ENCODE peak calls at places on chromosomes 1 and 21, in nine cellular contexts. Q is nephron progenitor cell; G is GM12865; D is CD4-positive, alpha-beta T cell; I is type B pancreatic cell; U is mucosa of descending colon; W is foreskin fibroblast; C is NB4; R is breast epithelium. E is an unnamed sample.

GRCh38 chr1:31792541-31792940 is 23.3 kb downstream of the SPOCD1 start:
- DNase-seq in Q (no peak), G (no peak), D (no peak), I (no peak), U (no peak), W (no peak), C (no peak), R (peak), E (no peak)

GRCh38 chr1:168488153-168488552 is 55.6 kb downstream of the XCL2 start:
- DNase-seq in Q (no peak), G (no peak), D (no peak), I (no peak), U (no peak), W (peak), C (no peak), R (no peak), E (no peak)

GRCh38 chr1:216627252-216627651 is 96.0 kb downstream of the ESRRG start:
- DNase-seq in Q (no peak), G (no peak), D (no peak), I (no peak), U (no peak), W (no peak), C (no peak), R (no peak), E (no peak)

GRCh38 chr1:214317734-214318133 is 36.8 kb downstream of the SMYD2 start:
- DNase-seq in Q (no peak), G (no peak), D (no peak), I (no peak), U (no peak), W (no peak), C (no peak), R (no peak), E (no peak)

GRCh38 chr1:245154429-245155185 is at the start of gene KIF26B:
- DNase-seq in Q (peak), G (peak), D (no peak), I (peak), U (peak), W (peak), C (peak), R (no peak), E (peak)

GRCh38 chr1:228463559-228464455 is 23.4 kb upstream of the RNF187 start:
- DNase-seq in Q (peak), G (peak), D (peak), I (no peak), U (peak), W (peak), C (peak), R (no peak), E (peak)

GRCh38 chr1:67708606-67709005 is 23.6 kb downstream of the GADD45A start:
- DNase-seq in Q (no peak), G (no peak), D (no peak), I (no peak), U (peak), W (no peak), C (no peak), R (no peak), E (no peak)

GRCh38 chr1:6587261-6588005 is 7.6 kb downstream of the ZBTB48 start:
- DNase-seq in Q (no peak), G (no peak), D (no peak), I (no peak), U (no peak), W (peak), C (no peak), R (no peak), E (no peak)

GRCh38 chr1:118151312-118151937 is 33.6 kb downstream of the SPAG17 start:
- DNase-seq in Q (peak), G (peak), D (no peak), I (no peak), U (peak), W (peak), C (peak), R (no peak), E (peak)

GRCh38 chr21:15967661-15968060 is 237.9 kb downstream of the USP25 start:
- DNase-seq in Q (no peak), G (no peak), D (no peak), I (no peak), U (no peak), W (peak), C (no peak), R (no peak), E (no peak)

GRCh38 chr1:201214461-201214860 is 23.8 kb downstream of the IGFN1 start:
- DNase-seq in Q (no peak), G (no peak), D (no peak), I (peak), U (no peak), W (peak), C (peak), R (no peak), E (no peak)

GRCh38 chr1:1144122-1144842 is 28.4 kb upstream of the C1orf159 start:
- DNase-seq in Q (no peak), G (peak), D (peak), I (no peak), U (peak), W (no peak), C (peak), R (no peak), E (no peak)

GRCh38 chr1:102715150-102715549 is 393.2 kb downstream of the COL11A1 start:
- DNase-seq in Q (no peak), G (no peak), D (no peak), I (no peak), U (no peak), W (no peak), C (no peak), R (no peak), E (no peak)

GRCh38 chr1:18957136-18957521 is 653 bp upstream of the IFFO2 start:
- DNase-seq in Q (peak), G (no peak), D (no peak), I (no peak), U (no peak), W (no peak), C (no peak), R (no peak), E (peak)

GRCh38 chr1:203207751-203208150 is 21.2 kb upstream of the CHI3L1 start:
- DNase-seq in Q (no peak), G (no peak), D (no peak), I (no peak), U (no peak), W (no peak), C (no peak), R (no peak), E (no peak)

GRCh38 chr1:5949074-5949760 is 43.0 kb downstream of the NPHP4 start:
- DNase-seq in Q (no peak), G (no peak), D (no peak), I (peak), U (peak), W (no peak), C (no peak), R (no peak), E (no peak)

GRCh38 chr1:160437432-160438319 is 37.3 kb downstream of the VANGL2 start:
- DNase-seq in Q (no peak), G (peak), D (no peak), I (no peak), U (peak), W (no peak), C (no peak), R (no peak), E (no peak)

GRCh38 chr1:55723001-55723400 is 507.8 kb upstream of the USP24 start:
- DNase-seq in Q (no peak), G (no peak), D (no peak), I (no peak), U (no peak), W (no peak), C (no peak), R (no peak), E (no peak)

GRCh38 chr1:228101994-228102790 is 933 bp downstream of the C1orf35 start:
- DNase-seq in Q (peak), G (peak), D (peak), I (no peak), U (peak), W (peak), C (peak), R (no peak), E (peak)

GRCh38 chr1:45359882-45360513 is 19.8 kb upstream of the MUTYH start:
- DNase-seq in Q (no peak), G (peak), D (peak), I (no peak), U (peak), W (peak), C (peak), R (no peak), E (peak)

GRCh38 chr1:200619894-200620272 is 668 bp downstream of the KIF14 start:
- DNase-seq in Q (no peak), G (no peak), D (no peak), I (no peak), U (no peak), W (peak), C (no peak), R (no peak), E (no peak)

GRCh38 chr21:34536311-34536710 is 24.3 kb upstream of the KCNE1 start:
- DNase-seq in Q (no peak), G (no peak), D (no peak), I (no peak), U (no peak), W (no peak), C (no peak), R (no peak), E (no peak)

GRCh38 chr1:152502496-152503180 is 8.0 kb upstream of the LCE5A start:
- DNase-seq in Q (no peak), G (no peak), D (no peak), I (no peak), U (no peak), W (no peak), C (no peak), R (no peak), E (no peak)

GRCh38 chr1:9281071-9281827 is 11.4 kb upstream of the SPSB1 start:
- DNase-seq in Q (no peak), G (no peak), D (no peak), I (no peak), U (no peak), W (peak), C (no peak), R (no peak), E (no peak)

GRCh38 chr1:184260382-184260781 is 126.4 kb upstream of the C1orf21 start:
- DNase-seq in Q (no peak), G (no peak), D (no peak), I (no peak), U (no peak), W (peak), C (no peak), R (no peak), E (no peak)

GRCh38 chr21:42461881-42462877 is 33.8 kb downstream of the RSPH1 start:
- DNase-seq in Q (no peak), G (no peak), D (no peak), I (no peak), U (peak), W (no peak), C (peak), R (peak), E (no peak)

GRCh38 chr1:20368866-20369545 is 78.3 kb downstream of the VWA5B1 start:
- DNase-seq in Q (no peak), G (no peak), D (no peak), I (no peak), U (no peak), W (no peak), C (no peak), R (no peak), E (no peak)

GRCh38 chr1:43348343-43348808 is 10.4 kb upstream of the CDC20 start:
- DNase-seq in Q (no peak), G (no peak), D (no peak), I (no peak), U (no peak), W (peak), C (no peak), R (no peak), E (no peak)

GRCh38 chr1:15081088-15081487 is 72.5 kb upstream of the TMEM51 start:
- DNase-seq in Q (no peak), G (no peak), D (no peak), I (no peak), U (no peak), W (no peak), C (no peak), R (no peak), E (no peak)

GRCh38 chr21:31872452-31873274 is at the start of gene HUNK:
- DNase-seq in Q (peak), G (peak), D (no peak), I (peak), U (peak), W (peak), C (peak), R (no peak), E (peak)

GRCh38 chr1:16226495-16227179 is 10.3 kb downstream of the CPLANE2 start:
- DNase-seq in Q (peak), G (no peak), D (no peak), I (no peak), U (peak), W (peak), C (no peak), R (no peak), E (peak)

GRCh38 chr1:43954036-43954435 is 7.3 kb downstream of the IPO13 start:
- DNase-seq in Q (no peak), G (no peak), D (no peak), I (no peak), U (no peak), W (no peak), C (no peak), R (no peak), E (no peak)

GRCh38 chr1:67816096-67816493 is 17.2 kb downstream of the GNG12 start:
- DNase-seq in Q (no peak), G (no peak), D (no peak), I (no peak), U (peak), W (no peak), C (no peak), R (no peak), E (no peak)

GRCh38 chr1:11134352-11135266 is 34.9 kb upstream of the EXOSC10 start:
- DNase-seq in Q (no peak), G (no peak), D (no peak), I (no peak), U (no peak), W (peak), C (no peak), R (no peak), E (no peak)

GRCh38 chr21:32184059-32184458 is 94.8 kb downstream of the MIS18A start:
- DNase-seq in Q (no peak), G (no peak), D (no peak), I (no peak), U (no peak), W (no peak), C (no peak), R (no peak), E (no peak)

GRCh38 chr21:44006656-44007055 is 5.5 kb upstream of the TRAPPC10 start:
- DNase-seq in Q (no peak), G (no peak), D (no peak), I (no peak), U (no peak), W (no peak), C (no peak), R (no peak), E (no peak)

GRCh38 chr1:50822035-50822776 is 137.9 kb downstream of the FAF1 start:
- DNase-seq in Q (no peak), G (no peak), D (no peak), I (no peak), U (no peak), W (no peak), C (no peak), R (no peak), E (no peak)

GRCh38 chr1:12582649-12583048 is 35.4 kb downstream of the DHRS3 start:
- DNase-seq in Q (no peak), G (no peak), D (no peak), I (no peak), U (no peak), W (no peak), C (no peak), R (no peak), E (no peak)

GRCh38 chr1:241460098-241460873 is 59.3 kb downstream of the FH start:
- DNase-seq in Q (no peak), G (no peak), D (no peak), I (no peak), U (no peak), W (no peak), C (no peak), R (no peak), E (no peak)

GRCh38 chr1:205369621-205370230 is 13.0 kb upstream of the KLHDC8A start:
- DNase-seq in Q (no peak), G (no peak), D (no peak), I (no peak), U (no peak), W (no peak), C (no peak), R (no peak), E (no peak)

DNA sequence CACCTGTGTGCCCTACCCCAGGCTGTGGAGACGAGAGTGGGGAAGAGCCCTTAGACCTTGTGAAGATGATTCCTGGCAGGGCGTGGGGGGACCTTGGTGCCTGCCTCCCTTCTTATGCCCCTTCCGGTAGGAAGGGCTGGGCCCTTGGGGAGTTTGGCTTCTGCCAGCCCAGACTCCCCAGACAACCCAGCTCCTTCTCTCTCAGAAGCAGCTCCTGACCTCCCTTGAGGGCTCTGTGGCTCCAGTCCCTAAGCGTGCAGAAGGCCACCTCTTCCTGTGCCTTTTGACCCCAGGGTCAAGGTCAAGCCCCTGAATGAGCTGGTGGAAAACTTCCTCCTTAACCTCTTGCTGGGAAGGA is 958 bp downstream of the RPS6KA1 start:
- DNase-seq in Q (peak), G (no peak), D (no peak), I (no peak), U (peak), W (no peak), C (peak), R (no peak), E (no peak)
- TF ChIP-seq CTCF in Q (no peak), G (no peak), D (no peak), I (no peak), U (no peak), W (no peak), C (no peak), R (no peak), E (no peak)

GRCh38 chr1:206885341-206886060 is 11.7 kb upstream of the IL24 start:
- DNase-seq in Q (no peak), G (no peak), D (no peak), I (no peak), U (no peak), W (no peak), C (no peak), R (no peak), E (no peak)
- TF ChIP-seq CTCF in Q (no peak), G (no peak), D (no peak), I (no peak), U (no peak), W (no peak), C (no peak), R (no peak), E (no peak)

GRCh38 chr1:221979461-221980032 is 237.7 kb upstream of the DUSP10 start:
- DNase-seq in Q (no peak), G (no peak), D (no peak), I (no peak), U (no peak), W (no peak), C (no peak), R (no peak), E (no peak)
- TF ChIP-seq CTCF in Q (peak), G (no peak), D (no peak), I (peak), U (no peak), W (peak), C (no peak), R (no peak), E (peak)

GRCh38 chr1:188128761-188129160 is 1300.0 kb downstream of the PLA2G4A start:
- DNase-seq in Q (no peak), G (peak), D (no peak), I (no peak), U (no peak), W (peak), C (no peak), R (no peak), E (no peak)
- TF ChIP-seq CTCF in Q (no peak), G (peak), D (no peak), I (no peak), U (no peak), W (peak), C (no peak), R (no peak), E (no peak)

GRCh38 chr1:213051127-213051880 is at the start of gene RPS6KC1:
- DNase-seq in Q (peak), G (peak), D (peak), I (peak), U (peak), W (peak), C (peak), R (peak), E (peak)
- TF ChIP-seq CTCF in Q (no peak), G (peak), D (no peak), I (peak), U (no peak), W (no peak), C (no peak), R (no peak), E (no peak)

GRCh38 chr1:26851106-26851684 is 11.8 kb upstream of the SFN start:
- DNase-seq in Q (no peak), G (no peak), D (no peak), I (no peak), U (no peak), W (no peak), C (no peak), R (no peak), E (no peak)
- TF ChIP-seq CTCF in Q (no peak), G (no peak), D (no peak), I (no peak), U (no peak), W (no peak), C (peak), R (no peak), E (no peak)